ENCODE peak calls at places on chromosomes 7 and 10, in seven cellular contexts. D is sigmoid colon, A is upper lobe of right lung, Z is brain microvascular endothelial cell, Y is spleen, G is breast epithelium, N is SJSA1. K is an unnamed sample.

GRCh38 chr10:69901022-69901421 is 99.3 kb downstream of the COL13A1 start:
- DNase-seq in D (no peak), A (no peak), Z (no peak), Y (no peak), G (no peak), N (no peak), K (no peak)

GRCh38 chr7:36795451-36796021 is 71.2 kb upstream of the AOAH start:
- DNase-seq in D (no peak), A (no peak), Z (no peak), Y (no peak), G (no peak), N (no peak), K (no peak)

GRCh38 chr10:77164616-77165311 is 472.8 kb downstream of the KCNMA1 start:
- DNase-seq in D (no peak), A (no peak), Z (peak), Y (no peak), G (no peak), N (no peak), K (no peak)

GRCh38 chr7:132469681-132470080 is 106.6 kb downstream of the PLXNA4 start:
- DNase-seq in D (no peak), A (no peak), Z (no peak), Y (no peak), G (no peak), N (no peak), K (no peak)

GRCh38 chr7:19143930-19144574 is 1.2 kb downstream of the FERD3L start:
- DNase-seq in D (no peak), A (no peak), Z (no peak), Y (peak), G (no peak), N (no peak), K (no peak)

GRCh38 chr7:39735903-39736302 is 112.5 kb downstream of the RALA start:
- DNase-seq in D (no peak), A (no peak), Z (peak), Y (no peak), G (no peak), N (no peak), K (no peak)

GRCh38 chr10:125868372-125868975 is 12.6 kb downstream of the DHX32 start:
- DNase-seq in D (no peak), A (no peak), Z (peak), Y (no peak), G (no peak), N (no peak), K (no peak)

GRCh38 chr7:20793686-20794394 is 7.2 kb upstream of the SP8 start:
- DNase-seq in D (no peak), A (no peak), Z (no peak), Y (no peak), G (no peak), N (no peak), K (no peak)

GRCh38 chr10:9219860-9220259 is 1165.4 kb downstream of the GATA3 start:
- DNase-seq in D (no peak), A (no peak), Z (no peak), Y (no peak), G (no peak), N (no peak), K (no peak)

GRCh38 chr7:151187409-151188251 is 580 bp upstream of the ASB10 start:
- DNase-seq in D (no peak), A (peak), Z (no peak), Y (peak), G (no peak), N (no peak), K (no peak)

GRCh38 chr10:98307916-98308315 is 39.9 kb upstream of the LOXL4 start:
- DNase-seq in D (no peak), A (no peak), Z (no peak), Y (no peak), G (no peak), N (no peak), K (no peak)

GRCh38 chr10:86289577-86289868 is 77.1 kb downstream of the GRID1 start:
- DNase-seq in D (peak), A (peak), Z (no peak), Y (peak), G (no peak), N (peak), K (no peak)

GRCh38 chr7:81626008-81626407 is 143.8 kb downstream of the HGF start:
- DNase-seq in D (no peak), A (no peak), Z (peak), Y (no peak), G (no peak), N (no peak), K (no peak)

GRCh38 chr7:106548491-106548890 is 112.5 kb downstream of the CCDC71L start:
- DNase-seq in D (no peak), A (no peak), Z (no peak), Y (no peak), G (no peak), N (no peak), K (no peak)

GRCh38 chr7:106545275-106545674 is 115.7 kb downstream of the CCDC71L start:
- DNase-seq in D (no peak), A (no peak), Z (no peak), Y (no peak), G (no peak), N (no peak), K (no peak)

GRCh38 chr7:106542550-106543220 is 118.3 kb downstream of the CCDC71L start:
- DNase-seq in D (peak), A (no peak), Z (peak), Y (no peak), G (peak), N (peak), K (no peak)

GRCh38 chr7:106538638-106539037 is 122.3 kb downstream of the CCDC71L start:
- DNase-seq in D (no peak), A (no peak), Z (peak), Y (no peak), G (no peak), N (no peak), K (no peak)

GRCh38 chr7:106543221-106543757 is 117.7 kb downstream of the CCDC71L start:
- DNase-seq in D (no peak), A (no peak), Z (no peak), Y (no peak), G (no peak), N (no peak), K (no peak)
- H3K27ac ChIP-seq in D (peak), A (peak), Z (no peak), Y (peak), G (peak), N (peak), K (peak)

GRCh38 chr10:48455392-48456151 is 149.1 kb downstream of the MAPK8 start:
- DNase-seq in D (peak), A (peak), Z (no peak), Y (peak), G (peak), N (peak), K (no peak)
- H3K27ac ChIP-seq in D (no peak), A (no peak), Z (no peak), Y (no peak), G (no peak), N (no peak), K (peak)

GRCh38 chr7:102304668-102305067 is 18.0 kb downstream of the SH2B2 start:
- DNase-seq in D (no peak), A (no peak), Z (no peak), Y (peak), G (no peak), N (peak), K (no peak)
- H3K27ac ChIP-seq in D (no peak), A (no peak), Z (no peak), Y (peak), G (no peak), N (peak), K (no peak)

DNA sequence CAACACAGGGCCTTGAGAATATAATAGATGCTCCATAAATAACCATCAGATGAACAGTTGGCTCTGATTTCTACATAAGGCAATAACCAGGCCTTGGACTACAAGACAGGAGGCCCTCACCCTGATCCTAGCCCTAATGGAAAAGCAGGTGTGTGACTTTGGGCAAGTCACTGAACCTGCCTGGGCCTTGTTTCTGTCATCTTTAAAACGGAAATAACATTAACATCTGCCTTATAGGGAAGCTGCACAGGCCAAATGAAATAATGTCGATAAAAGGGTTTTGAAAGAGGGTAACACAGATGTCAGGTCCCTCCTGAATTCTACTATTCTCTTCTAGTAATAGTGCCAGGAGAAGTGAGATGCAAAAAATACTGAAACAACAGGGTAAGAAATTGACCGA is 20.7 kb downstream of the PIK3AP1 start:
- DNase-seq in D (no peak), A (no peak), Z (no peak), Y (no peak), G (no peak), N (no peak), K (no peak)
- H3K27ac ChIP-seq in D (no peak), A (no peak), Z (no peak), Y (peak), G (no peak), N (no peak), K (no peak)

DNA sequence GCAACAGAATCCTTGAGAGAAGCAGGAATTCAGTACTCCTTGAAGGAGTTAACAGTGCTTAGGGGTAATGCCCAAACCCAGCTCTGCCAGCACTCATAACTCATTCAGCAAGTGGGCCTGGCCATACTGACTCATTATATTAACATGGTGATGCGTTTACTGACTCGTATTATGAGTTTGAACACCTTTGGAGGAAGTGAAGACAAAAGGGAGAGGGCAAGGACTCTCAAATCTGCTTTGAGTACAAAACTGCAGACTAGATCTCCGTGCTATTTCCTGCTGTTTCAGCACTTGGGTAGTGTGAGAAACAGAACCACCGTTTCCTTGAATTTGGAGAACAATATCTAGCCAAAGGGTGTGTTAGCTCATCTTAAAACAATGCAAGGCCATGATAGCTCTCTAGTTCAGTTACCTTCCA is 30.8 kb downstream of the SLC16A9 start:
- DNase-seq in D (no peak), A (no peak), Z (no peak), Y (no peak), G (no peak), N (no peak), K (no peak)
- H3K27ac ChIP-seq in D (no peak), A (no peak), Z (no peak), Y (peak), G (no peak), N (no peak), K (no peak)

GRCh38 chr10:80407836-80408197 is 534 bp upstream of the PRXL2A start:
- DNase-seq in D (no peak), A (peak), Z (no peak), Y (peak), G (no peak), N (peak), K (no peak)
- H3K27ac ChIP-seq in D (peak), A (peak), Z (no peak), Y (peak), G (peak), N (no peak), K (no peak)

DNA sequence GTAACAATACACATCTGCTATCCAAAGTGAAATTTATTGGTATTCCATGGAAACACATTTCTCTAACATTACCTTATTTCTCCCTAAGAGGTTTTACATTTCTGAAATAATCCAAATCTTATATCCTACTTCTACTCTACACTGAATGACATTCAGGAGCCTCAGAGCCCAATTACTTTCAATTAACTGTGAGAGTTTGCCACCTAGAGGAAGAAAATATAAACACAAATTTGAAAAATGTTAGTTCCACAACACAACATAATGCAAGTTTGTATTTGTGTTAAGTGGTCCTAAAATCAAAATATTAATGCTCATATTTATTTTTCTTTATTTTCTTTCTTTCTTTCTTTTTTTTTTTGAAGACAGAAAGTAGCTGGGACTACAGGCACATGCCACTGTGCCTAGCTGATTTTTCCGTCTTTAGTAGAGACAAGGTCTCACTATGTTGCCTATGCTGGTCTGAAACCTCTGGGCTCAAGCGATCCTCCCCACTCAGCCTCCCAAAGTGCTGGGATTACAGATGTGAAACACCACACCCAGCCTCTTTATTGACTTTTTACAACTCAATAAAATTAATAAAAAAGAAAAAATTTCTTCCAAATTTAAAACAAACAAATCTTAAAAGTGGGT is 46.0 kb downstream of the ATAD1 start:
- DNase-seq in D (no peak), A (no peak), Z (no peak), Y (no peak), G (no peak), N (no peak), K (peak)
- H3K27ac ChIP-seq in D (no peak), A (no peak), Z (no peak), Y (no peak), G (no peak), N (no peak), K (no peak)

GRCh38 chr10:103852856-103853255 is 2.5 kb downstream of the SH3PXD2A start:
- DNase-seq in D (peak), A (no peak), Z (no peak), Y (no peak), G (no peak), N (no peak), K (no peak)

GRCh38 chr10:103854265-103854686 is 1.1 kb downstream of the SH3PXD2A start:
- DNase-seq in D (no peak), A (no peak), Z (no peak), Y (no peak), G (no peak), N (no peak), K (no peak)

GRCh38 chr10:103852189-103852711 is 3.1 kb downstream of the SH3PXD2A start:
- DNase-seq in D (peak), A (no peak), Z (no peak), Y (no peak), G (no peak), N (no peak), K (no peak)

GRCh38 chr10:103854687-103855423 is 521 bp downstream of the SH3PXD2A start:
- DNase-seq in D (peak), A (no peak), Z (no peak), Y (peak), G (no peak), N (no peak), K (no peak)

GRCh38 chr10:103853428-103854264 is 1.7 kb downstream of the SH3PXD2A start:
- DNase-seq in D (peak), A (no peak), Z (no peak), Y (no peak), G (no peak), N (no peak), K (no peak)
- H3K27ac ChIP-seq in D (peak), A (peak), Z (no peak), Y (peak), G (peak), N (no peak), K (no peak)

DNA sequence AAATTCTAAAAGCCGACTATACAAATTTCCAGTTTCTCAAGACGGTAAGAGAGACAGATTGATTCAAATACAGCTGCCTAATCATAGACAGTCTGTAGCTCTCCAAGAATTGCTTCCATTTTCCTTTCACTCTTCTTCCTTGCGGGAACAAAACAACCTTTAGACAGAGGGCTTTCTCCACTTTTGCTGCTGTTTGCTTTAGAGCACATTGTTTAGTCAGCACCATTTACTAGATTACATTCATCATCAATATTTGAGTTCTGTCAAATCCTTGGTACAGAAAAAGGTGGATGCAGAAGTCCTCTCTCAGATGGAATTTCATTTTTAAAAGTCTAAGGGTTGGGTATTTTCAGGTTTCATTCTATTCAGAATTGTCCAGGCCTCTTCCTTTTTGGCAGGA is 137.4 kb downstream of the CHRM2 start:
- DNase-seq in D (no peak), A (no peak), Z (no peak), Y (no peak), G (no peak), N (no peak), K (no peak)
- H3K27ac ChIP-seq in D (peak), A (no peak), Z (no peak), Y (no peak), G (no peak), N (no peak), K (no peak)